ENCODE peak calls at places on chromosomes 7 and 10, in five cellular contexts. B is neural progenitor cell, A is left ventricle myocardium inferior, R is GM12865, V is body of pancreas. O is an unnamed sample.

GRCh38 chr10:121338206-121338991 is 259.8 kb downstream of the FGFR2 start:
- DNase-seq in B (peak), A (no peak), R (no peak), V (no peak), O (no peak)

GRCh38 chr7:29140873-29141468 is 5.4 kb downstream of the CPVL start:
- DNase-seq in B (no peak), A (no peak), R (no peak), V (no peak), O (no peak)

GRCh38 chr10:97003151-97003803 is 171.2 kb downstream of the LCOR start:
- DNase-seq in B (no peak), A (no peak), R (no peak), V (no peak), O (no peak)

GRCh38 chr10:79433324-79434222 is 11.9 kb downstream of the ZCCHC24 start:
- DNase-seq in B (no peak), A (no peak), R (no peak), V (no peak), O (no peak)

GRCh38 chr7:130270947-130271790 is 4.5 kb downstream of the CPA2 start:
- DNase-seq in B (no peak), A (no peak), R (no peak), V (peak), O (no peak)

GRCh38 chr7:4131043-4131442 is 551.1 kb upstream of the FOXK1 start:
- DNase-seq in B (peak), A (no peak), R (no peak), V (no peak), O (no peak)

GRCh38 chr10:94403034-94403822 is 887 bp downstream of the TBC1D12 start:
- DNase-seq in B (peak), A (peak), R (peak), V (peak), O (peak)

GRCh38 chr10:62475531-62475930 is 101.4 kb downstream of the ZNF365 start:
- DNase-seq in B (no peak), A (no peak), R (no peak), V (no peak), O (no peak)

GRCh38 chr10:131846224-131847101 is 54.3 kb upstream of the PPP2R2D start:
- DNase-seq in B (no peak), A (no peak), R (no peak), V (no peak), O (no peak)

GRCh38 chr7:74311305-74311744 is 22.1 kb downstream of the CLIP2 start:
- DNase-seq in B (no peak), A (no peak), R (peak), V (no peak), O (no peak)

GRCh38 chr10:132506711-132507466 is 30.7 kb upstream of the INPP5A start:
- DNase-seq in B (no peak), A (no peak), R (no peak), V (no peak), O (peak)

GRCh38 chr7:19397917-19398316 is 252.7 kb upstream of the FERD3L start:
- DNase-seq in B (no peak), A (no peak), R (peak), V (no peak), O (peak)

GRCh38 chr10:62545667-62546066 is 171.5 kb downstream of the ZNF365 start:
- DNase-seq in B (no peak), A (no peak), R (no peak), V (peak), O (no peak)

GRCh38 chr10:5789626-5790025 is 23.6 kb downstream of the GDI2 start:
- DNase-seq in B (no peak), A (no peak), R (no peak), V (no peak), O (no peak)

GRCh38 chr7:117132385-117133120 is 179.3 kb downstream of the ST7 start:
- DNase-seq in B (no peak), A (no peak), R (no peak), V (no peak), O (peak)

GRCh38 chr10:29949411-29950011 is 109.9 kb downstream of the JCAD start:
- DNase-seq in B (no peak), A (no peak), R (peak), V (no peak), O (peak)

GRCh38 chr10:99396471-99396870 is 34.0 kb downstream of the GOT1 start:
- DNase-seq in B (no peak), A (no peak), R (no peak), V (no peak), O (peak)

GRCh38 chr10:110005716-110006115 is 2.1 kb upstream of the ADD3 start:
- DNase-seq in B (peak), A (peak), R (no peak), V (peak), O (peak)

GRCh38 chr7:50631639-50632038 is 66.4 kb upstream of the DDC start:
- DNase-seq in B (no peak), A (no peak), R (no peak), V (no peak), O (no peak)

GRCh38 chr10:7756360-7756992 is 31.3 kb downstream of the KIN start:
- DNase-seq in B (peak), A (no peak), R (peak), V (peak), O (peak)

GRCh38 chr10:114638874-114639625 is 19.0 kb downstream of the ABLIM1 start:
- DNase-seq in B (peak), A (no peak), R (peak), V (no peak), O (peak)

GRCh38 chr10:127943336-127943910 is 36.5 kb downstream of the PTPRE start:
- DNase-seq in B (no peak), A (no peak), R (no peak), V (no peak), O (no peak)

GRCh38 chr10:78931333-78932083 is 137.3 kb upstream of the ZMIZ1 start:
- DNase-seq in B (no peak), A (peak), R (no peak), V (peak), O (peak)

GRCh38 chr10:3478153-3478552 is 305.6 kb upstream of the PITRM1 start:
- DNase-seq in B (no peak), A (no peak), R (peak), V (no peak), O (no peak)

GRCh38 chr10:128863411-128863810 is 603.6 kb upstream of the MGMT start:
- DNase-seq in B (no peak), A (no peak), R (no peak), V (no peak), O (no peak)

GRCh38 chr7:85714182-85714581 is 527.3 kb upstream of the SEMA3D start:
- DNase-seq in B (no peak), A (no peak), R (peak), V (no peak), O (no peak)

GRCh38 chr10:92130622-92131270 is 160.1 kb downstream of the CPEB3 start:
- DNase-seq in B (no peak), A (no peak), R (no peak), V (no peak), O (no peak)

GRCh38 chr7:90593205-90593604 is 2.9 kb upstream of the CDK14 start:
- DNase-seq in B (no peak), A (no peak), R (no peak), V (no peak), O (no peak)

GRCh38 chr7:1709900-1710299 is 39.8 kb downstream of the ELFN1 start:
- DNase-seq in B (no peak), A (no peak), R (no peak), V (no peak), O (no peak)

GRCh38 chr10:50326757-50327701 is 75.7 kb upstream of the ASAH2 start:
- DNase-seq in B (no peak), A (peak), R (no peak), V (no peak), O (peak)

GRCh38 chr10:102113956-102114857 is 6.0 kb downstream of the LDB1 start:
- DNase-seq in B (peak), A (peak), R (no peak), V (peak), O (no peak)

DNA sequence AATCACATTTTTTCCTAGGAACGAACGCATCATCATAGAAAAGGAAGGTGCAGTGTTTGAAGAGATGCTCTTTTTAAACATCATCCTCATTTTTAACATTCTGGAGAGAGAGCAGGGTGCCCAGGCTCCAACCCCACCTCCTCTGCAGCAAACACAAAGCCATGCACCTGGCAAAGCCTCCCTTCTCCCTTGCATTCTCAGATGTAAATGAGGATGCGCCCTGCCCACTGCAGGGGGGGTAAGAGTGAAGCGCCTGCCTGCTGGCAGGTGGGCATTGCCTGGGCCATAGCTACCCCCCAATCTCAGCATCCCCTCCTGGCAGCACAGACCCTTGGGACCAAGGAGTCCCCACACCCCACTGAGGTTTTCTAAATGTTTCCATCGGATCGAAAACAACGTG is 92.4 kb downstream of the PTPRN2 start:
- DNase-seq in B (peak), A (no peak), R (no peak), V (no peak), O (no peak)
- TF ChIP-seq CTCF in B (peak), A (no peak), R (no peak), V (no peak), O (no peak)

GRCh38 chr10:88126699-88127098 is 263.3 kb downstream of the PTEN start:
- DNase-seq in B (no peak), A (no peak), R (no peak), V (no peak), O (no peak)
- H3K4me3 ChIP-seq in B (no peak), A (no peak), R (no peak), V (no peak), O (no peak)

GRCh38 chr7:49102413-49102812 is 178.1 kb downstream of the CDC14C start:
- DNase-seq in B (no peak), A (no peak), R (no peak), V (no peak), O (no peak)

GRCh38 chr7:49094866-49095265 is 170.5 kb downstream of the CDC14C start:
- DNase-seq in B (no peak), A (no peak), R (no peak), V (no peak), O (no peak)

GRCh38 chr7:49099587-49100326 is 175.4 kb downstream of the CDC14C start:
- DNase-seq in B (no peak), A (no peak), R (peak), V (no peak), O (no peak)
- TF ChIP-seq CTCF in B (peak), A (peak), R (peak), V (no peak), O (no peak)

DNA sequence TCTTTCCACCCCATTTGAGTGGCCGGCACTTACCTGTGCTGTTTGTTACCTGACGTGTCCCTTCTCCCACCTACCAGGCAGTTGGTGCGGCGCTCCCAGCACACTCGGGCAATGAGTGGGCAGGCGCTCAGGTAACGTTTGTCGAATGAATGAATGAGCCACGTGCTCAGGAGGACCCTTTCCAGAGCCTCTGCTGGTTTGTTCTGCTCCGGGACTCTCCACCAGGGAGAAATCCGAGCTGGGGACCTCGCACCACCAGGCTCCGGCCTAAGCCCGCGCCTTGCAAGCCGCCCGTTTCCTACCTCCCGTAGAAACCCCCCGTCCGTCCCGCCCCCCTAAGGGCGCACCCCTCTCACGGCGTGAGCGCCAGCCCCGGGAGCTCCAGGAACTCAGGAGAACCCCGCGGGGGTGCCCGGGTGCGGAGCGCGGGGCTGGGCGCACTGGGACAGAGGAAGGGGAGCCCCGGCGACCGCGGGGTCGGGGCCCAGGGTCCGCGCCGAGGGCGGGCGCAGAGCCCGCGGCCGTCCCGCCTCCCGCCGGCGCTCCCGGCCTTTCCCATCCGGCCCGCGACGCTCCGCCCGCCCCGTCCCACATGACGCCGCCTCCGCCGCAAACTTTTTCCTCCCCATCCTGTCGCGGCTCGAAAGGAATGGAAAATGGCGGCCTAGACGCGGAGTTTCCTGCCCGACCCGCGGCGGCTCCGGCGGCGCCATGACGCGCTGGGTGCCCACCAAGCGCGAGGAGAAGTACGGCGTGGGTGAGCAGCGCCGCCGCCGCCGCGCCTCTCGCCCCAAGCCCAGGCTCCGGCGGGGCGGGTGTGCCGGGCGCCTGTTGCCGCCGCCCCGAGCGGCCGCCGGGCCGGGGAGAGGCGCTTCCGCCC is at the start of gene DOCK1:
- DNase-seq in B (peak), A (peak), R (no peak), V (peak), O (peak)
- H3K4me3 ChIP-seq in B (peak), A (peak), R (no peak), V (peak), O (peak)

GRCh38 chr7:95501261-95501816 is 15.6 kb downstream of the ASB4 start:
- DNase-seq in B (no peak), A (no peak), R (peak), V (no peak), O (peak)
- TF ChIP-seq CTCF in B (no peak), A (no peak), R (no peak), V (no peak), O (no peak)

DNA sequence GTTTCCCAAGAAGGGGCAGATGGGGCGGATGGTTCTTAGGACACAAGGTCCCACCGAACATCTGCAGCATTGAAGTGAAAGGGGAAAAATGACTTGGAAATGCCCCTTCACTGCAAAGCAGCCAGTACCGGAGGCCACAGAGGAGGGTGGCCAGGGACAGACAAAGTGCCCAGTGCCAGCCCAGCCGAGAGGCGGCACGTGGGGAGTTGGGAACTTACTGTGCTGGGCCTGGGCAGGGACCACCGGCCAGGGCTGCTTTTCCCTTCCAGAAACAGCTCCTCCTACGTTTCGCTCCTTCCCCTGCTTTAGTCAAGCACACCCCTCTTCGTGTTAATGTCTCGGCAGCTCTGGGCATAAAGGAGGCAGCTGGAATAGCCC is 129.2 kb downstream of the TNS3 start:
- DNase-seq in B (no peak), A (no peak), R (no peak), V (no peak), O (peak)
- H3K4me3 ChIP-seq in B (no peak), A (peak), R (no peak), V (peak), O (peak)

GRCh38 chr7:45984386-45985295 is 63.6 kb upstream of the IGFBP3 start:
- DNase-seq in B (no peak), A (no peak), R (peak), V (no peak), O (no peak)

GRCh38 chr7:45983720-45984032 is 62.6 kb upstream of the IGFBP3 start:
- DNase-seq in B (no peak), A (no peak), R (no peak), V (no peak), O (no peak)

GRCh38 chr7:45987521-45988290 is 66.6 kb upstream of the IGFBP3 start:
- DNase-seq in B (no peak), A (no peak), R (no peak), V (no peak), O (no peak)

GRCh38 chr7:45986355-45987298 is 65.6 kb upstream of the IGFBP3 start:
- DNase-seq in B (no peak), A (no peak), R (no peak), V (no peak), O (no peak)

GRCh38 chr7:45985902-45986301 is 64.8 kb upstream of the IGFBP3 start:
- DNase-seq in B (no peak), A (no peak), R (no peak), V (no peak), O (peak)
- TF ChIP-seq CTCF in B (no peak), A (no peak), R (no peak), V (no peak), O (no peak)

DNA sequence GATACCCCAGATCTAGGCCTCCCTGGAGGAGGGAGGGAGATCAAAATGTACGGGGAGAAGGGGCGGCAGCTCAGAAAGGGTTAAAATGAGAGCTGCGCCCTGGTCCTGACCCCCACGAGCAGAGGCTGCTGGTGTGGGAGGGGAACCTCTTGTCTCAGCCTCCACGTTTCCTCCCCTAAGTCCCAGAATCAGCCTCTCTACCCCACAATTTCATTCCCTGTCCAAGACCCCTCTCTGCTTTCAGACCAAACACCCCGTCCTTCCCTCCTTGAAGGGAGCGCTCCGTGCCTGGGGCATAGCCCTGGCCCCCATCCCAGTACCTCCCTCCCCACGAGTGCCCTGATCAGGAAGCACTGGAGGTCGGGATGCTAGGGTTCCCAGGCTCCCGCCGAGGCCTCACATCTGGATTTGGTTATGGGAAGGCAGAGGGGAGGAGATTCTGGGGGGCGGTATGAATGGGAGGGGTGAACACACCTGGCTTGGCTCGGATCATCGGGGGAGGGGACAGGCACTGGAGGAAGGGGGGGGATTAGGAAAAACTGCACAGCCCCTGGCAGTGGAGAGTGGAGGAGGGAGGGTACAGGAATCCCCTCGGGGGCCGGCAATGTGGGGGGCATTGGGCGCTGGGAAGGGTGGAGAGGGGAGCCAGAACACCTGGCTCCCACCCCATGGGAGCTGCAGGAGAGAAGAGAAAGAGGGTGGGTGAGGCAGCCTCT is 2.7 kb downstream of the EPHB4 start:
- DNase-seq in B (no peak), A (no peak), R (no peak), V (no peak), O (no peak)
- H3K4me3 ChIP-seq in B (peak), A (peak), R (no peak), V (no peak), O (peak)

DNA sequence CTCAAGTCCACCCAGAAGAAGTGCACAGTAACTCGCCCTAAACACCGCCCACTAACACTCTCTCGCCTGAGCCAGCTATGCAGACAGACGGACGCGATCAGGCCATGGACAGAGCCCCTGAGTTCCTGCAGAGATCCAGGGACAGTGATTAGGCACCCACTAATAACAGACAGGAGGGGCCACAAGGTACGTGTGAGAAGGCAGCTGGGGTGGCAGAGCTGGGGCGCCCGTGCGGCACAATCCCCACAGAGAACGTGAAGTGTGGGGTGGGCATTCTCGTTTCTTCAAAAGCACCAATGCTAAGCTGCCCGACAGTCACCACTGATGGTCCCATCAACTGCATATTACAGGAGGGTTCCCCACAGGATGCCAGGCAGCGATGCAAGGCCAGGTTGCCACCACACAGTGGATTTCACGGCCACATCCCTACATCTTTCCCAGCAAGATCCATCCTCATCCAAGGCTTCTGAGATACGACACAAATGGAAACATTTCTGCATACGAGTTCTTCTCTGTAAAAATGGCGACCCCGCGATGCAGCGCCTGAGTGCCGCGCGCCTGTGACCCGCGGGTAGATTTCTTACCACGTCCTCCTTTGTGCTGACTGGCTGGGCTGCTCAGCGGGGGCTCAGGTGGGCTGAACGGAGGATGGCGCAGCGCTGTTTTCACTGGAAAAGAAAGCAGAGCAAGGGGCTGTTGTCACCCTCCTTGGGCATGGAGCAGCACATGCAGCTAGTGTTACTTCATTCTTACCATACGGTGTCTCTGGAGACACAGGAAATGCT is 237.5 kb downstream of the TNS3 start:
- DNase-seq in B (no peak), A (no peak), R (no peak), V (peak), O (no peak)
- TF ChIP-seq CTCF in B (no peak), A (no peak), R (no peak), V (no peak), O (no peak)

O was measured in astrocyte of the spinal cord.